ENCODE peak calls at places on chromosomes 13 and 19, in five cellular contexts. B is PC-3, H is ascending aorta, Q is left ventricle myocardium inferior, C is fibroblast of lung. Y is an unnamed sample.

GRCh38 chr19:28609091-28609755 is 603.7 kb downstream of the UQCRFS1 start:
- DNase-seq in C (no peak), Q (no peak), B (no peak), H (no peak), Y (no peak)

GRCh38 chr19:16262618-16263017 is 62.0 kb upstream of the KLF2 start:
- DNase-seq in H (no peak), C (no peak), Q (no peak), B (no peak), Y (no peak)

GRCh38 chr19:46977548-46977947 is 42.1 kb upstream of the NPAS1 start:
- DNase-seq in C (no peak), B (no peak), H (no peak), Q (no peak), Y (no peak)

GRCh38 chr19:48325265-48325910 is at the start of gene EMP3:
- DNase-seq in Q (peak), C (peak), H (peak), B (peak), Y (peak)

GRCh38 chr13:109918179-109918651 is 131.8 kb upstream of the IRS2 start:
- DNase-seq in Q (no peak), C (no peak), H (peak), B (no peak), Y (peak)

GRCh38 chr13:33544308-33544707 is 258.8 kb upstream of the STARD13 start:
- DNase-seq in B (no peak), C (no peak), H (no peak), Q (no peak), Y (no peak)

GRCh38 chr13:29805994-29806748 is 44.2 kb downstream of the UBL3 start:
- DNase-seq in B (no peak), Q (no peak), C (no peak), H (no peak), Y (no peak)

GRCh38 chr13:91017031-91017668 is 330.3 kb upstream of the MIR17HG start:
- DNase-seq in Q (no peak), H (no peak), B (peak), C (peak), Y (peak)

GRCh38 chr19:3151563-3152430 is 16.0 kb downstream of the GNA15 start:
- DNase-seq in Q (no peak), B (no peak), H (no peak), C (no peak), Y (no peak)

GRCh38 chr13:24220086-24220703 is 59.7 kb downstream of the SPATA13 start:
- DNase-seq in Q (no peak), B (peak), H (peak), C (peak), Y (peak)

GRCh38 chr19:49403404-49404187 is 15.5 kb downstream of the KASH5 start:
- DNase-seq in C (no peak), B (peak), H (no peak), Q (no peak), Y (no peak)

GRCh38 chr13:103188688-103189326 is 122.6 kb upstream of the SLC10A2 start:
- DNase-seq in B (peak), Q (no peak), C (peak), H (no peak), Y (peak)

GRCh38 chr13:113905942-113906341 is 42.1 kb upstream of the GAS6 start:
- DNase-seq in H (no peak), Q (no peak), C (no peak), B (no peak), Y (no peak)

GRCh38 chr13:66483712-66484111 is 746.4 kb downstream of the PCDH9 start:
- DNase-seq in H (no peak), B (no peak), Q (no peak), C (no peak), Y (no peak)

GRCh38 chr19:39983695-39984302 is 12.8 kb downstream of the PSMC4 start:
- DNase-seq in Q (no peak), H (no peak), B (no peak), C (no peak), Y (no peak)

GRCh38 chr13:110056640-110057039 is 250.3 kb downstream of the COL4A1 start:
- DNase-seq in Q (no peak), B (no peak), C (no peak), H (no peak), Y (no peak)

GRCh38 chr13:111044087-111044830 is 70.9 kb upstream of the ARHGEF7 start:
- DNase-seq in B (no peak), C (no peak), Q (no peak), H (peak), Y (no peak)

GRCh38 chr19:1663854-1664253 is 11.4 kb upstream of the TCF3 start:
- DNase-seq in H (no peak), Q (no peak), C (no peak), B (no peak), Y (no peak)

GRCh38 chr13:44768775-44769578 is 192.8 kb upstream of the TSC22D1 start:
- DNase-seq in B (peak), Q (no peak), H (no peak), C (no peak), Y (peak)

GRCh38 chr13:36831291-36831690 is 12.3 kb downstream of the RFXAP start:
- DNase-seq in B (no peak), Q (no peak), C (no peak), H (no peak), Y (no peak)

GRCh38 chr13:49517461-49517860 is 21.7 kb downstream of the PHF11 start:
- DNase-seq in C (peak), Q (no peak), B (no peak), H (no peak), Y (no peak)

GRCh38 chr19:49113762-49114629 is at the start of gene LIN7B:
- DNase-seq in B (peak), Q (peak), H (peak), C (peak), Y (peak)

GRCh38 chr19:3276341-3276799 is 51.9 kb downstream of the CELF5 start:
- DNase-seq in H (no peak), Q (no peak), B (peak), C (no peak), Y (no peak)

GRCh38 chr19:11058246-11059030 is 30.8 kb upstream of the LDLR start:
- DNase-seq in Q (no peak), B (no peak), H (no peak), C (no peak), Y (no peak)

GRCh38 chr19:50465986-50466771 is 10.1 kb upstream of the EMC10 start:
- DNase-seq in Q (no peak), H (no peak), C (no peak), B (peak), Y (no peak)
- TF ChIP-seq CTCF in Q (peak), H (no peak), C (no peak), B (peak), Y (peak)

GRCh38 chr13:46182491-46182877 is 507 bp upstream of the LCP1 start:
- DNase-seq in B (peak), C (no peak), Q (no peak), H (no peak), Y (no peak)

GRCh38 chr13:46183018-46183940 is 1.3 kb upstream of the LCP1 start:
- DNase-seq in C (no peak), H (no peak), B (no peak), Q (no peak), Y (no peak)

GRCh38 chr13:46181799-46182490 is at the start of gene LCP1:
- DNase-seq in Q (no peak), B (peak), C (no peak), H (peak), Y (no peak)

GRCh38 chr13:46185634-46186033 is 3.7 kb upstream of the LCP1 start:
- DNase-seq in Q (no peak), C (no peak), B (no peak), H (no peak), Y (no peak)

DNA sequence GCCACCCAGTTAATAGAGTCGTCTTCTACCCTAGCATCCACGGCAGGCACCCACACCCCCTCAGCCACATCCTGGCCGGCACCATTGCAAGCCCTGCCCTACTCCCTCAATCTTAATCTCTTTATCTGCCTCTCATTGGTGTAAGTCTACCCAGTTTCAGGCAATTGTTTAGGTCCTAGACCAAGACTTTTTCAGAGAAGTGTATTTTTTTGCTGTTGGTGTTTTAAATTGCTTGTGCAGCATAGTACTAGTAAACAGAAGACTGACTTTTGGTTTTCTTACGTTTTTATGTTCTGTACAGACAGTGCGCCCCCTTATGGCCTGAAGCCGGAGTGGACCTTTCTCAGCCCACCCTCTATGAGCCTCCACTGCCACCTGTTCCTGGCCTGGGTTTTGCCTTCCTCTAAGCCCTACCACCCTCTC is 2.3 kb upstream of the LCP1 start:
- DNase-seq in C (no peak), B (peak), H (no peak), Q (peak), Y (peak)
- H3K4me3 ChIP-seq in C (no peak), B (no peak), H (no peak), Q (no peak), Y (no peak)

GRCh38 chr19:19385131-19385899 is 20.2 kb upstream of the GATAD2A start:
- DNase-seq in H (peak), B (peak), Q (peak), C (peak), Y (peak)
- TF ChIP-seq CTCF in H (peak), B (no peak), Q (peak), C (no peak), Y (peak)

DNA sequence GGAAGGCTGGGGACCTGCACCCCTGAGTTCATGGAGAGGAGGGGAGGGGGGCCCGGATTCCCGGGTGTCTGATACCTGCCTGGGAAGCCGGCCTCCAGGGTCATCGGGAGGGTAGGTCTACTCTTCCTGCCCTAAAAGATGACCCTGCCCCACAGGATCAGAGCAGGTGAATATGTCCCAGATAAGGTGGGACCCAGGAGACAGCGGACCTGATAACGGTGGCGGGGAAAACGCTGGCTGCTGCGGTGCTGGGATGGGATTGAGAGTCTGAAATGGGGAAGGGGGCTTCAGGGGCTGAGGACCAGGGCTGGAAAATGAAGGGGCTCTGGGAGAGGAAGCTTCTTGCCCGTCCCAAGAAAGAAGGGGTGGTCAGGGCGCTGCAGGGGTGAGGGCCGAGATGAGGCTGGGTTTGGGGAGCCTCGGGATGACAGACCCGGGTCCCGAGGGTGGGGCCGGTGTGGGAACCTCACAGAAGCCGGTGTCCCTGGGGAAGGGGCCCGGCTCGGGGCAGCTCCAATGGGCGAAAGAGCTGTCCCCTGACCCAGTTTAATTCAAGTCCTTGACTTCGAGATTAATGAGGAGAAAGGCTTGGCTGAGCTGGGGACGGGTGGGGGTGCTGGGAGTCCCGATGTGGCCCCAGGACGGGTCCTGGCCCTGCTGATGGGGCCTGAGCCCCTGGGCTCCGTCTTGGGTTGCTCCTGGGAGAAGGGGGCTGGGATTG is 797 bp downstream of the TTYH1 start:
- DNase-seq in C (no peak), H (no peak), B (no peak), Q (no peak), Y (no peak)
- H3K4me3 ChIP-seq in C (no peak), H (no peak), B (no peak), Q (peak), Y (no peak)

DNA sequence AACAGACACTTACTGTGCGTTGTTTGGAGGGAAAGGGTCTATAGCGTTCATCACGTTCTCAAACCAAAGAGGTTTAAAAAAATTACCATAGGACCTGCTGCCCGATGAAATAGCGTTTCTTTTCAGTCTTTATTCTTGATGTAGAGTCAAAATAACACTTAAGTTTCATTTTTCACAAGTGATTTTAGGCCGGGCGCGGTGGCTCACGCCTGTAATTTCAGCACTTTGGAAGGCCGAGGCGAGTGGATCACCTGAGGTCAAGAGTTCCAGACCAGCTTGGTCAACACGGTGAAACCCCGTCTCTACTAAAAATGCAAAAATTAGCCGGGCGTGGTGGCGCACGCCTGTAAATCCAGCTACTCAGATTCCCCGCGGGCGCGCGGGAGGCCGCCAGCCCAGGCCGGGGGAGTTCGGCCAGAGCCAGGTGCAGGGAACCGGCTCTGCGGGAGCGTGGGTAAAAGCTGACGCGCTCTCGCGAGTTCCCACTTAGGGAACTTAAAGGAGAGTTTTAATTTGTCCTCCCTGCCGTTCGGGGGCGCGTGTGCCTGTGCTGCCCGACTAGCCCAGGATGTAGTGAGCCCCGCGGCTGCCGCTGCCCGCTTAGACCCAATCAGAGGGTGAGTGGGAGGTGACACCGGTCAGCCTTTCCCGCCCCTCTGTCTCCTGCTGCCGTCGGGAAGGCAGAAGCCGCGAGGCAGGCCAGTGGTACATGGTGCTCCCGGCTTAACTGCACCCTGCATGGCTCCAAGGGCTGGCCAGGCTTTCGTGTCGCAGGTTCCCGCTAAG is 35.8 kb upstream of the NEK3 start:
- DNase-seq in B (peak), C (peak), Q (peak), H (peak), Y (peak)
- TF ChIP-seq CTCF in B (no peak), C (no peak), Q (no peak), H (no peak), Y (no peak)

DNA sequence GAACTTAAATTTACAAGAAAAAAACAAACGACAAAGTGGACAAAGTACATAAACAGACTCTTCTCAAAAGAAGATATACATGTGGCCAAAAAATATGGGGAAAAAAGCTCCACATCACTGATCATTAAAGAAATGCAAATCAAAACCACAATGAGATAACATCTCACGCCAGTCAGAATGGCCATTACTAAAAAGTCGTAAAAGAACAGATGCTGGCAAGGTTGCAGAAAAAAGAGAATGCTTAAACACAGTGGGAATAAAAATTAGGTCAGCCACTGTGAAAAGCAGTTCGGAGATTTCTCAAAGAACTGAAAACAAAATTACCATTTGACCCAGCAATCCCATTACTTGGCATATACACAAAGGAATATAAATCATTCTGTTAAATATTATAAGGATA is 132.7 kb downstream of the UGGT2 start:
- DNase-seq in B (no peak), C (no peak), Q (no peak), H (no peak), Y (no peak)
- H3K4me3 ChIP-seq in B (no peak), C (no peak), Q (no peak), H (no peak), Y (no peak)

DNA sequence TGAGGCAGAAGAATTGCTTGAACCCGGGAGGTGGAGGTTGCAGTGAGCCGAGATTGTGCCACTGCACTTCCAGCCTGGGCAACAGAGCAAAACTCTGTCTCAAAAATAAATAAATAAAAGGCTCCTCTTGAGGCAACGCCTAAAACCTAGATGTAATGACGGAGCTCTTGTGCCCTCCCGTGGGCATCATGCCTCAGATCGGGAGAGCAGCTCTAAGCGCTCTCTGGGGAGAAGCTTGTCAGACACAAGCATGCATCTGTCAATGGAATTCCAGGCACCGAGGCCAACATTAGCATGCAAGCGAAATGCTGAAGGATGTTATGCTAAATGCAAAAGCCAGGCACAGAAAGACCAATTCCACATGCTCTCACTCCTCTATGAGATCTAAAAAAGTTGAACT is 45.6 kb upstream of the MRI1 start:
- DNase-seq in B (peak), Q (peak), C (peak), H (no peak), Y (peak)
- TF ChIP-seq CTCF in B (peak), Q (peak), C (peak), H (peak), Y (peak)

DNA sequence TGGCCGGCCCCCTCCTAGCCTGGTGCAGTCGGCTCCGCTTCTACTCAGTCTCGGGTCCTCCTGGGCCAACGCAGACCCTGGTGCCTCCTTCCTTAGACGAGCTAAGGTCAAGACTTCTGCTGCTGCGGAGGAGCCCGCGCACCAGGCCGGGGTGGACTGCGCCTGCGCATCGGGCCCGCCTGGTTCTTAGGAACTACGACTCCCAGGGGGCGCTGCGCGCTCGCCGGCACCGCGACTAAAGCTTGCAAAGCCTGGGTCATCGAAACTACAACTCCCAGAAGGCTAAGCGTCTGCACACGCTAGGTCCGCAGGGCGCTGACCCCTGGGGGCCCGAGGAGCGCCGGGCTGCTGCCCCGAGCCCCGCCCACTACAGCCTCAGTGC is at the start of gene ZNF835:
- DNase-seq in H (peak), B (no peak), Q (peak), C (peak), Y (peak)
- H3K4me3 ChIP-seq in H (peak), B (no peak), Q (peak), C (no peak), Y (no peak)

GRCh38 chr13:85798999-85799646 is at the start of gene SLITRK6:
- DNase-seq in B (peak), Q (no peak), C (peak), H (no peak), Y (peak)
- TF ChIP-seq CTCF in B (peak), Q (no peak), C (peak), H (no peak), Y (no peak)

DNA sequence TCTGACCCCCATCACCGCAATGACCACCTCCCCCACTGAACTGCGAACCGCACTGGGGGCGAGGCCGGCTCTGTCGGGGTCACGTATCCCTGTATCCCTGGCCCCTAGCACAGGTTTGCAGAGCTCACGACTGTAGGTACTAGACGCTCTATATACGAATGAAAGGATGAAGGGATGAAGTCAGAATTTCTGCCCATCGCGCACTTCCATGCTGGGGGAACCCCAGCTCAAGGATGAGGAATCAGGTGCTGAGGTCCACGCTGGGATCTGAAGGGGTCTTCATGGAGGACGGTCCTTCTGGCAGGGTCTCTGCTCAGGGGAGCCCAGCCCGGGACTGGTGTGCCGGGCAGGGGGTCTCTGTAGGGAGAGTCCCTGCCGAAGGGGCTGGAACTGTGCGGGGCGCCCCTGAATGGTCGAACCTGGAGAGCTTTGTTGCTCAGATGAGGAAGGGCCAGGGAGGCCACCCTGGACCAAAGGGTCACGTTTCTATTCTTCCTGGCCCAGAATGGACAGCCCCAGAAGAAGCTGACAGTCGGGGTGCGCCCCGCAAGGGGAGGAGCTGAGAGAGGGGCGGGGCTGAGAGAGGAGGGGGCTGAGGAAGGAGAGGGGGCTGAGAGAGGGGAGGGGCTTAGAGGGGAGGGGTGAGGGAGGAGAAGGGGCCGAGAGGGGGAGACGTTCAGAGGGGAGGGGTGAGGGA is 37.9 kb upstream of the SEMA6B start:
- DNase-seq in H (no peak), B (no peak), C (no peak), Q (no peak), Y (no peak)
- H3K4me3 ChIP-seq in H (no peak), B (peak), C (no peak), Q (peak), Y (no peak)